ENCODE peak calls at places on chromosomes 13 and 19, in four cellular contexts. One of them, this sample, is unnamed.

GRCh38 chr13:51959773-51960172 is 51.5 kb downstream of the ATP7B start:
- DNase-seq in iris pigment epithelial cell: no peak
- DNase-seq in activated naive CD8-positive, alpha-beta T cell treated with anti-CD3 and anti-CD28 coated beads, Interleukin-2, amount 50 U/mL, for 24 hours: no peak
- DNase-seq in endothelial cell: no peak
- DNase-seq in this sample: no peak

GRCh38 chr19:52662631-52663030 is 24.5 kb upstream of the ZNF83 start:
- DNase-seq in iris pigment epithelial cell: no peak
- DNase-seq in endothelial cell: no peak
- DNase-seq in activated naive CD8-positive, alpha-beta T cell treated with anti-CD3 and anti-CD28 coated beads, Interleukin-2, amount 50 U/mL, for 24 hours: no peak
- DNase-seq in this sample: no peak

GRCh38 chr13:83825676-83826075 is 56.6 kb downstream of the SLITRK1 start:
- DNase-seq in iris pigment epithelial cell: no peak
- DNase-seq in endothelial cell: no peak
- DNase-seq in activated naive CD8-positive, alpha-beta T cell treated with anti-CD3 and anti-CD28 coated beads, Interleukin-2, amount 50 U/mL, for 24 hours: no peak
- DNase-seq in this sample: no peak

GRCh38 chr13:94006271-94006670 is 473.2 kb downstream of the DCT start:
- DNase-seq in iris pigment epithelial cell: peak
- DNase-seq in activated naive CD8-positive, alpha-beta T cell treated with anti-CD3 and anti-CD28 coated beads, Interleukin-2, amount 50 U/mL, for 24 hours: no peak
- DNase-seq in endothelial cell: no peak
- DNase-seq in this sample: no peak

GRCh38 chr19:3370214-3370720 is 3.9 kb downstream of the NFIC start:
- DNase-seq in endothelial cell: no peak
- DNase-seq in iris pigment epithelial cell: no peak
- DNase-seq in activated naive CD8-positive, alpha-beta T cell treated with anti-CD3 and anti-CD28 coated beads, Interleukin-2, amount 50 U/mL, for 24 hours: no peak
- DNase-seq in this sample: no peak

GRCh38 chr13:27135023-27135422 is 36.6 kb downstream of the USP12 start:
- DNase-seq in activated naive CD8-positive, alpha-beta T cell treated with anti-CD3 and anti-CD28 coated beads, Interleukin-2, amount 50 U/mL, for 24 hours: no peak
- DNase-seq in iris pigment epithelial cell: no peak
- DNase-seq in endothelial cell: no peak
- DNase-seq in this sample: no peak

GRCh38 chr19:49524812-49525455 is 2.9 kb upstream of the RCN3 start:
- DNase-seq in endothelial cell: no peak
- DNase-seq in activated naive CD8-positive, alpha-beta T cell treated with anti-CD3 and anti-CD28 coated beads, Interleukin-2, amount 50 U/mL, for 24 hours: no peak
- DNase-seq in iris pigment epithelial cell: no peak
- DNase-seq in this sample: no peak

GRCh38 chr19:43562698-43563241 is 12.6 kb downstream of the XRCC1 start:
- DNase-seq in activated naive CD8-positive, alpha-beta T cell treated with anti-CD3 and anti-CD28 coated beads, Interleukin-2, amount 50 U/mL, for 24 hours: peak
- DNase-seq in endothelial cell: no peak
- DNase-seq in iris pigment epithelial cell: peak
- DNase-seq in this sample: peak

GRCh38 chr19:3519126-3519525 is 13.0 kb downstream of the FZR1 start:
- DNase-seq in endothelial cell: no peak
- DNase-seq in iris pigment epithelial cell: no peak
- DNase-seq in activated naive CD8-positive, alpha-beta T cell treated with anti-CD3 and anti-CD28 coated beads, Interleukin-2, amount 50 U/mL, for 24 hours: no peak
- DNase-seq in this sample: no peak

GRCh38 chr13:73059460-73060250 is 850 bp downstream of the KLF5 start:
- DNase-seq in activated naive CD8-positive, alpha-beta T cell treated with anti-CD3 and anti-CD28 coated beads, Interleukin-2, amount 50 U/mL, for 24 hours: peak
- DNase-seq in iris pigment epithelial cell: peak
- DNase-seq in endothelial cell: peak
- DNase-seq in this sample: peak

GRCh38 chr19:40605201-40605971 is 4.2 kb downstream of the LTBP4 start:
- DNase-seq in endothelial cell: peak
- DNase-seq in iris pigment epithelial cell: peak
- DNase-seq in activated naive CD8-positive, alpha-beta T cell treated with anti-CD3 and anti-CD28 coated beads, Interleukin-2, amount 50 U/mL, for 24 hours: peak
- DNase-seq in this sample: peak

GRCh38 chr19:55476100-55476775 is at the start of gene ZNF628:
- DNase-seq in endothelial cell: peak
- DNase-seq in iris pigment epithelial cell: peak
- DNase-seq in activated naive CD8-positive, alpha-beta T cell treated with anti-CD3 and anti-CD28 coated beads, Interleukin-2, amount 50 U/mL, for 24 hours: peak
- DNase-seq in this sample: peak

GRCh38 chr13:27120011-27120410 is 51.6 kb downstream of the USP12 start:
- DNase-seq in activated naive CD8-positive, alpha-beta T cell treated with anti-CD3 and anti-CD28 coated beads, Interleukin-2, amount 50 U/mL, for 24 hours: no peak
- DNase-seq in iris pigment epithelial cell: no peak
- DNase-seq in endothelial cell: no peak
- DNase-seq in this sample: no peak

GRCh38 chr13:21033866-21034601 is 27.4 kb downstream of the LATS2 start:
- DNase-seq in iris pigment epithelial cell: peak
- DNase-seq in endothelial cell: no peak
- DNase-seq in activated naive CD8-positive, alpha-beta T cell treated with anti-CD3 and anti-CD28 coated beads, Interleukin-2, amount 50 U/mL, for 24 hours: no peak
- DNase-seq in this sample: peak

This sample was measured in astrocyte of the spinal cord.